ENCODE peak calls at places on chromosomes 16 and 17, in ten cellular contexts. X is ovary; N is T follicular helper cell; R is NT2/D1; F is Right ventricle myocardium superior; Q is GF-D8; U is activated T-cell treated with anti-CD3 and anti-CD28 coated beads, Interleukin-2, amount 50 U/mL, for 48 hours; S is 8988T; V is RCC 7860; C is posterior vena cava. Y is an unnamed sample.

GRCh38 chr16:70694088-70694487 is 8.2 kb upstream of the MTSS2 start:
- DNase-seq in X (no peak), N (no peak), R (peak), F (no peak), Q (no peak), U (no peak), S (peak), V (peak), C (no peak), Y (peak)

GRCh38 chr16:30658731-30659506 is 688 bp downstream of the FBRS start:
- DNase-seq in X (peak), N (peak), R (peak), F (peak), Q (peak), U (no peak), S (no peak), V (peak), C (peak), Y (peak)

GRCh38 chr17:1005361-1005946 is 8.5 kb downstream of the TIMM22 start:
- DNase-seq in X (peak), N (no peak), R (no peak), F (peak), Q (no peak), U (no peak), S (no peak), V (no peak), C (no peak), Y (no peak)

GRCh38 chr16:23515881-23516280 is 5.6 kb upstream of the GGA2 start:
- DNase-seq in X (no peak), N (no peak), R (no peak), F (no peak), Q (no peak), U (no peak), S (no peak), V (no peak), C (peak), Y (no peak)

GRCh38 chr17:18920911-18921441 is 31.0 kb upstream of the SLC5A10 start:
- DNase-seq in X (no peak), N (no peak), R (no peak), F (no peak), Q (no peak), U (no peak), S (no peak), V (peak), C (no peak), Y (no peak)

GRCh38 chr16:383326-384020 is 1.7 kb upstream of the PGAP6 start:
- DNase-seq in X (no peak), N (peak), R (no peak), F (peak), Q (no peak), U (peak), S (no peak), V (no peak), C (no peak), Y (peak)

GRCh38 chr16:30660424-30661251 is 2.4 kb downstream of the FBRS start:
- DNase-seq in X (no peak), N (peak), R (no peak), F (no peak), Q (no peak), U (peak), S (no peak), V (peak), C (no peak), Y (peak)

GRCh38 chr17:66737524-66737923 is 97.4 kb upstream of the CACNG5 start:
- DNase-seq in X (peak), N (no peak), R (no peak), F (peak), Q (no peak), U (no peak), S (no peak), V (no peak), C (peak), Y (no peak)

GRCh38 chr16:78383118-78383517 is 283.7 kb downstream of the WWOX start:
- DNase-seq in X (no peak), N (no peak), R (no peak), F (no peak), Q (no peak), U (no peak), S (no peak), V (no peak), C (no peak), Y (no peak)

GRCh38 chr17:19708431-19709175 is 7.8 kb downstream of the SLC47A2 start:
- DNase-seq in X (no peak), N (no peak), R (no peak), F (no peak), Q (no peak), U (no peak), S (no peak), V (no peak), C (no peak), Y (no peak)

GRCh38 chr16:53078765-53079484 is 24.1 kb downstream of the CHD9 start:
- DNase-seq in X (no peak), N (no peak), R (no peak), F (no peak), Q (no peak), U (no peak), S (no peak), V (no peak), C (no peak), Y (no peak)

GRCh38 chr17:20852541-20853370 is 190.1 kb downstream of the USP22 start:
- DNase-seq in X (peak), N (no peak), R (peak), F (peak), Q (no peak), U (peak), S (no peak), V (no peak), C (peak), Y (no peak)